ENCODE peak calls at places on chromosomes 4 and X, in four cellular contexts. G is naive thymus-derived CD8-positive, alpha-beta T cell; V is uterus; L is bronchial epithelial cell. A is an unnamed sample.

GRCh38 chr4:153481474-153481873 is 15.3 kb downstream of the TMEM131L start:
- DNase-seq in L (no peak), G (no peak), V (no peak), A (no peak)

GRCh38 chr4:73606465-73606974 is 13.7 kb downstream of the RASSF6 start:
- DNase-seq in L (peak; percentile 72), V (no peak), G (no peak), A (no peak)

GRCh38 chr4:157674699-157675098 is 454.2 kb downstream of the GRIA2 start:
- DNase-seq in L (no peak), G (no peak), V (no peak), A (no peak)

GRCh38 chr4:184398741-184399504 is 75.4 kb downstream of the IRF2 start:
- DNase-seq in V (no peak), L (no peak), G (no peak), A (no peak)

GRCh38 chrX:39818071-39818470 is 279.7 kb downstream of the BCOR start:
- DNase-seq in L (no peak), V (no peak), G (no peak), A (no peak)

GRCh38 chrX:81489987-81490386 is 288.1 kb downstream of the SH3BGRL start:
- DNase-seq in G (no peak), L (peak; percentile 1), V (no peak), A (no peak)

GRCh38 chr4:152106113-152106763 is 345.4 kb upstream of the GATB start:
- DNase-seq in L (peak; percentile 98), G (no peak), V (peak; percentile 49), A (no peak)

GRCh38 chr4:2667428-2667827 is 88.7 kb downstream of the TNIP2 start:
- DNase-seq in G (no peak), V (no peak), L (no peak), A (no peak)

GRCh38 chr4:7138223-7139166 is 53.8 kb upstream of the SORCS2 start:
- DNase-seq in V (no peak), G (no peak), L (no peak), A (no peak)

GRCh38 chr4:32462944-32463343 is 1742.8 kb downstream of the PCDH7 start:
- DNase-seq in L (peak; percentile 38), G (no peak), V (no peak), A (no peak)

GRCh38 chr4:28010543-28011235 is 1150.0 kb downstream of the STIM2 start:
- DNase-seq in L (peak; percentile 26), G (no peak), V (no peak), A (no peak)

GRCh38 chrX:53682885-53683555 is 3.5 kb downstream of the HUWE1 start:
- DNase-seq in V (no peak), L (peak; percentile 39), G (peak; percentile 10), A (peak; percentile 16)